ENCODE peak calls at places on chromosome 5, in six cellular contexts. V is activated CD4-positive, alpha-beta memory T cell treated with anti-CD3 and anti-CD28 coated beads, Interleukin-2, amount 10 ng/mL, durations not matched to agents 7 days and 5 days; S is germinal center; T is HFFc6; F is kidney tubule cell; X is NCI-H774. Y is an unnamed sample.

GRCh38 chr5:171155621-171156020 is 153.4 kb upstream of the TLX3 start:
- DNase-seq in V (no peak), S (no peak), T (peak), F (peak), X (no peak), Y (no peak)

GRCh38 chr5:36403601-36404311 is 102.1 kb upstream of the RANBP3L start:
- DNase-seq in V (no peak), S (no peak), T (peak), F (no peak), X (no peak), Y (no peak)

GRCh38 chr5:174550026-174550425 is 174.4 kb upstream of the MSX2 start:
- DNase-seq in V (no peak), S (no peak), T (no peak), F (no peak), X (no peak), Y (no peak)

GRCh38 chr5:116652196-116652729 is 77.6 kb upstream of the SEMA6A start:
- DNase-seq in V (no peak), S (no peak), T (no peak), F (peak), X (no peak), Y (peak)

GRCh38 chr5:9348296-9348996 is 197.4 kb downstream of the SEMA5A start:
- DNase-seq in V (no peak), S (no peak), T (peak), F (peak), X (no peak), Y (no peak)

GRCh38 chr5:125005287-125005686 is 258.8 kb upstream of the ZNF608 start:
- DNase-seq in V (no peak), S (peak), T (no peak), F (no peak), X (no peak), Y (no peak)

GRCh38 chr5:10789726-10790125 is 28.7 kb upstream of the DAP start:
- DNase-seq in V (no peak), S (no peak), T (peak), F (peak), X (no peak), Y (no peak)

GRCh38 chr5:54090495-54091084 is 219.8 kb downstream of the ARL15 start:
- DNase-seq in V (no peak), S (no peak), T (peak), F (peak), X (no peak), Y (no peak)

GRCh38 chr5:61563401-61563800 is 231.3 kb downstream of the ZSWIM6 start:
- DNase-seq in V (no peak), S (no peak), T (no peak), F (no peak), X (no peak), Y (no peak)

GRCh38 chr5:136098171-136098570 is 34.5 kb upstream of the SMAD5 start:
- DNase-seq in V (no peak), S (no peak), T (no peak), F (no peak), X (no peak), Y (no peak)

GRCh38 chr5:60551829-60552228 is 148.1 kb downstream of the DEPDC1B start:
- DNase-seq in V (no peak), S (no peak), T (no peak), F (no peak), X (no peak), Y (no peak)

GRCh38 chr5:157955541-157956172 is 96.7 kb upstream of the CLINT1 start:
- DNase-seq in V (no peak), S (no peak), T (no peak), F (peak), X (no peak), Y (no peak)

GRCh38 chr5:99275128-99275527 is 346.3 kb upstream of the CHD1 start:
- DNase-seq in V (no peak), S (no peak), T (no peak), F (no peak), X (no peak), Y (no peak)

GRCh38 chr5:80659111-80659510 is 4.3 kb upstream of the DHFR start:
- DNase-seq in V (no peak), S (no peak), T (peak), F (no peak), X (no peak), Y (no peak)

GRCh38 chr5:66757219-66757833 is 161.1 kb downstream of the MAST4 start:
- DNase-seq in V (peak), S (peak), T (peak), F (peak), X (peak), Y (no peak)

GRCh38 chr5:20276061-20276958 is 288.3 kb upstream of the CDH18 start:
- DNase-seq in V (no peak), S (no peak), T (peak), F (peak), X (no peak), Y (no peak)

Y was measured in pancreas.